ENCODE peak calls at places on chromosomes 6 and 20, in nine cellular contexts. P, M, A, X, Q, F, C, N and U are unnamed samples.

GRCh38 chr20:11389188-11389587 is 528.5 kb upstream of the BTBD3 start:
- DNase-seq in P (no peak), M (no peak), A (no peak), X (no peak), Q (no peak), F (no peak), C (no peak), N (no peak), U (no peak)

GRCh38 chr20:25225642-25226432 is 22.0 kb upstream of the PYGB start:
- DNase-seq in P (no peak), M (no peak), A (no peak), X (no peak), Q (no peak), F (no peak), C (no peak), N (no peak), U (no peak)

GRCh38 chr6:27757307-27757706 is 154.9 kb downstream of the OR2B2 start:
- DNase-seq in P (peak), M (no peak), A (no peak), X (peak), Q (no peak), F (peak), C (peak), N (no peak), U (no peak)

GRCh38 chr6:108719477-108719876 is 128.7 kb upstream of the ARMC2 start:
- DNase-seq in P (no peak), M (no peak), A (no peak), X (no peak), Q (no peak), F (no peak), C (no peak), N (no peak), U (no peak)

GRCh38 chr6:116842374-116842947 is 13.6 kb upstream of the GPRC6A start:
- DNase-seq in P (no peak), M (no peak), A (no peak), X (no peak), Q (no peak), F (no peak), C (no peak), N (no peak), U (no peak)

GRCh38 chr6:12163149-12163548 is 127.0 kb upstream of the EDN1 start:
- DNase-seq in P (no peak), M (no peak), A (no peak), X (peak), Q (no peak), F (no peak), C (no peak), N (no peak), U (no peak)

GRCh38 chr6:37311666-37312473 is 41.9 kb upstream of the RNF8 start:
- DNase-seq in P (no peak), M (no peak), A (no peak), X (no peak), Q (no peak), F (peak), C (no peak), N (no peak), U (no peak)

GRCh38 chr6:30727920-30728605 is 7.9 kb downstream of the TUBB start:
- DNase-seq in P (no peak), M (no peak), A (no peak), X (no peak), Q (peak), F (peak), C (no peak), N (no peak), U (no peak)

GRCh38 chr20:17648782-17649730 is 33.0 kb downstream of the RRBP1 start:
- DNase-seq in P (no peak), M (peak), A (peak), X (no peak), Q (no peak), F (peak), C (no peak), N (peak), U (peak)

GRCh38 chr6:16118825-16119224 is 10.1 kb upstream of the MYLIP start:
- DNase-seq in P (no peak), M (no peak), A (no peak), X (no peak), Q (no peak), F (no peak), C (no peak), N (no peak), U (no peak)